ENCODE peak calls at places on chromosomes 5 and 9, in eight cellular contexts. One of them, this sample, is unnamed. For H3K36me3, the result is how much of the 10 kb centered on the place peaks cover.

GRCh38 chr5:129379406-129379805 is 80.7 kb upstream of the ADAMTS19 start:
- DNase-seq in cardiac muscle cell: peak
- DNase-seq in stomach: no peak
- DNase-seq in mammary epithelial cell: peak
- DNase-seq in tibial artery: no peak
- DNase-seq in pancreas: no peak
- DNase-seq in Panc1: no peak
- DNase-seq in mucosa of descending colon: no peak
- DNase-seq in this sample: no peak

GRCh38 chr9:126752376-126752775 is 52.5 kb upstream of the ZBTB43 start:
- DNase-seq in cardiac muscle cell: no peak
- DNase-seq in stomach: no peak
- DNase-seq in mammary epithelial cell: peak
- DNase-seq in tibial artery: no peak
- DNase-seq in pancreas: no peak
- DNase-seq in Panc1: no peak
- DNase-seq in mucosa of descending colon: no peak
- DNase-seq in this sample: no peak

GRCh38 chr5:112492291-112492690 is 73.2 kb upstream of the EPB41L4A start:
- DNase-seq in cardiac muscle cell: peak
- DNase-seq in stomach: peak
- DNase-seq in mammary epithelial cell: peak
- DNase-seq in tibial artery: no peak
- DNase-seq in pancreas: no peak
- DNase-seq in Panc1: peak
- DNase-seq in mucosa of descending colon: peak
- DNase-seq in this sample: peak

GRCh38 chr9:110850401-110851135 is 182.0 kb downstream of the MUSK start:
- DNase-seq in cardiac muscle cell: no peak
- DNase-seq in stomach: no peak
- DNase-seq in mammary epithelial cell: no peak
- DNase-seq in tibial artery: no peak
- DNase-seq in pancreas: no peak
- DNase-seq in Panc1: no peak
- DNase-seq in mucosa of descending colon: no peak
- DNase-seq in this sample: no peak

GRCh38 chr5:138979684-138980275 is 104.6 kb upstream of the LRRTM2 start:
- DNase-seq in cardiac muscle cell: peak
- DNase-seq in stomach: no peak
- DNase-seq in mammary epithelial cell: no peak
- DNase-seq in tibial artery: no peak
- DNase-seq in pancreas: no peak
- DNase-seq in Panc1: no peak
- DNase-seq in mucosa of descending colon: no peak
- DNase-seq in this sample: no peak

GRCh38 chr5:132110930-132111329 is 37.3 kb downstream of the CSF2 start:
- DNase-seq in cardiac muscle cell: no peak
- DNase-seq in stomach: no peak
- DNase-seq in mammary epithelial cell: no peak
- DNase-seq in tibial artery: no peak
- DNase-seq in pancreas: no peak
- DNase-seq in Panc1: no peak
- DNase-seq in mucosa of descending colon: no peak
- DNase-seq in this sample: no peak

GRCh38 chr9:99103505-99103904 is 1.4 kb upstream of the TGFBR1 start:
- DNase-seq in cardiac muscle cell: no peak
- DNase-seq in stomach: no peak
- DNase-seq in mammary epithelial cell: no peak
- DNase-seq in tibial artery: peak
- DNase-seq in pancreas: no peak
- DNase-seq in Panc1: no peak
- DNase-seq in mucosa of descending colon: peak
- DNase-seq in this sample: no peak

GRCh38 chr9:107487521-107488399 is 1.8 kb downstream of the KLF4 start:
- DNase-seq in cardiac muscle cell: peak
- DNase-seq in stomach: peak
- DNase-seq in mammary epithelial cell: no peak
- DNase-seq in tibial artery: peak
- DNase-seq in pancreas: peak
- DNase-seq in Panc1: no peak
- DNase-seq in mucosa of descending colon: peak
- DNase-seq in this sample: peak

GRCh38 chr5:24225051-24225450 is 419.7 kb downstream of the CDH10 start:
- DNase-seq in cardiac muscle cell: no peak
- DNase-seq in stomach: no peak
- DNase-seq in mammary epithelial cell: no peak
- DNase-seq in tibial artery: no peak
- DNase-seq in pancreas: no peak
- DNase-seq in Panc1: no peak
- DNase-seq in mucosa of descending colon: no peak
- DNase-seq in this sample: no peak

GRCh38 chr9:130175355-130175754 is 3.2 kb downstream of the NCS1 start:
- DNase-seq in cardiac muscle cell: no peak
- DNase-seq in stomach: no peak
- DNase-seq in mammary epithelial cell: no peak
- DNase-seq in tibial artery: no peak
- DNase-seq in pancreas: no peak
- DNase-seq in Panc1: no peak
- DNase-seq in mucosa of descending colon: no peak
- DNase-seq in this sample: no peak

GRCh38 chr5:74631088-74631960 is 9.2 kb downstream of the ENC1 start:
- DNase-seq in cardiac muscle cell: peak
- DNase-seq in stomach: no peak
- DNase-seq in mammary epithelial cell: no peak
- DNase-seq in tibial artery: no peak
- DNase-seq in pancreas: no peak
- DNase-seq in Panc1: peak
- DNase-seq in mucosa of descending colon: no peak
- DNase-seq in this sample: peak

GRCh38 chr5:170316933-170317332 is 19.4 kb upstream of the LCP2 start:
- DNase-seq in cardiac muscle cell: no peak
- DNase-seq in stomach: no peak
- DNase-seq in mammary epithelial cell: no peak
- DNase-seq in tibial artery: no peak
- DNase-seq in pancreas: no peak
- DNase-seq in Panc1: no peak
- DNase-seq in mucosa of descending colon: no peak
- DNase-seq in this sample: no peak

GRCh38 chr9:107925756-107926297 is 436.3 kb upstream of the KLF4 start:
- DNase-seq in cardiac muscle cell: no peak
- DNase-seq in stomach: no peak
- DNase-seq in mammary epithelial cell: no peak
- DNase-seq in tibial artery: no peak
- DNase-seq in pancreas: no peak
- DNase-seq in Panc1: no peak
- DNase-seq in mucosa of descending colon: no peak
- DNase-seq in this sample: no peak

GRCh38 chr9:19162956-19163355 is 35.7 kb upstream of the PLIN2 start:
- DNase-seq in cardiac muscle cell: peak
- DNase-seq in stomach: no peak
- DNase-seq in mammary epithelial cell: peak
- DNase-seq in tibial artery: peak
- DNase-seq in pancreas: no peak
- DNase-seq in Panc1: no peak
- DNase-seq in mucosa of descending colon: no peak
- DNase-seq in this sample: no peak

GRCh38 chr5:43514471-43514815 is 505 bp downstream of the C5orf34 start:
- DNase-seq in cardiac muscle cell: peak
- DNase-seq in stomach: no peak
- DNase-seq in mammary epithelial cell: peak
- DNase-seq in tibial artery: no peak
- DNase-seq in pancreas: no peak
- DNase-seq in Panc1: no peak
- DNase-seq in mucosa of descending colon: no peak
- DNase-seq in this sample: no peak

GRCh38 chr9:92019658-92020057 is 69.6 kb upstream of the ROR2 start:
- DNase-seq in cardiac muscle cell: no peak
- DNase-seq in stomach: no peak
- DNase-seq in mammary epithelial cell: no peak
- DNase-seq in tibial artery: no peak
- DNase-seq in pancreas: no peak
- DNase-seq in Panc1: no peak
- DNase-seq in mucosa of descending colon: no peak
- DNase-seq in this sample: no peak

GRCh38 chr9:72476617-72477375 is 44.6 kb upstream of the TMC1 start:
- DNase-seq in cardiac muscle cell: no peak
- DNase-seq in stomach: peak
- DNase-seq in mammary epithelial cell: peak
- DNase-seq in tibial artery: no peak
- DNase-seq in pancreas: no peak
- DNase-seq in Panc1: peak
- DNase-seq in mucosa of descending colon: peak
- DNase-seq in this sample: no peak

GRCh38 chr5:133664422-133664821 is 52.1 kb upstream of the FSTL4 start:
- DNase-seq in cardiac muscle cell: no peak
- DNase-seq in stomach: no peak
- DNase-seq in mammary epithelial cell: peak
- DNase-seq in tibial artery: no peak
- DNase-seq in pancreas: no peak
- DNase-seq in Panc1: peak
- DNase-seq in mucosa of descending colon: no peak
- DNase-seq in this sample: no peak

GRCh38 chr9:22215492-22215891 is 206.4 kb upstream of the CDKN2B start:
- DNase-seq in cardiac muscle cell: no peak
- DNase-seq in stomach: no peak
- DNase-seq in mammary epithelial cell: no peak
- DNase-seq in tibial artery: no peak
- DNase-seq in pancreas: no peak
- DNase-seq in Panc1: no peak
- DNase-seq in mucosa of descending colon: no peak
- DNase-seq in this sample: no peak

GRCh38 chr9:98442114-98442513 is 186.7 kb upstream of the TBC1D2 start:
- DNase-seq in cardiac muscle cell: no peak
- DNase-seq in stomach: no peak
- DNase-seq in mammary epithelial cell: no peak
- DNase-seq in tibial artery: no peak
- DNase-seq in pancreas: no peak
- DNase-seq in Panc1: no peak
- DNase-seq in mucosa of descending colon: no peak
- DNase-seq in this sample: no peak

GRCh38 chr5:79850316-79850822 is 140.7 kb downstream of the MTX3 start:
- DNase-seq in cardiac muscle cell: peak
- DNase-seq in stomach: no peak
- DNase-seq in mammary epithelial cell: no peak
- DNase-seq in tibial artery: no peak
- DNase-seq in pancreas: no peak
- DNase-seq in Panc1: no peak
- DNase-seq in mucosa of descending colon: no peak
- DNase-seq in this sample: no peak

GRCh38 chr5:173093597-173093996 is 37.4 kb downstream of the CREBRF start:
- DNase-seq in cardiac muscle cell: peak
- DNase-seq in stomach: no peak
- DNase-seq in mammary epithelial cell: peak
- DNase-seq in tibial artery: no peak
- DNase-seq in pancreas: no peak
- DNase-seq in Panc1: no peak
- DNase-seq in mucosa of descending colon: peak
- DNase-seq in this sample: no peak

GRCh38 chr9:96646081-96646991 is 8.8 kb downstream of the PRXL2C start:
- DNase-seq in cardiac muscle cell: peak
- DNase-seq in stomach: no peak
- DNase-seq in mammary epithelial cell: no peak
- DNase-seq in tibial artery: no peak
- DNase-seq in pancreas: no peak
- DNase-seq in Panc1: no peak
- DNase-seq in mucosa of descending colon: no peak
- DNase-seq in this sample: no peak

GRCh38 chr9:124257865-124258764 is at the start of gene NEK6:
- DNase-seq in cardiac muscle cell: peak
- DNase-seq in stomach: peak
- DNase-seq in mammary epithelial cell: peak
- DNase-seq in tibial artery: peak
- DNase-seq in pancreas: peak
- DNase-seq in Panc1: no peak
- DNase-seq in mucosa of descending colon: peak
- DNase-seq in this sample: peak
- TF ChIP-seq CTCF in cardiac muscle cell: no peak
- TF ChIP-seq CTCF in stomach: no peak
- TF ChIP-seq CTCF in mammary epithelial cell: no peak
- TF ChIP-seq CTCF in tibial artery: no peak
- TF ChIP-seq CTCF in pancreas: no peak
- TF ChIP-seq CTCF in Panc1: no peak
- TF ChIP-seq CTCF in mucosa of descending colon: no peak
- TF ChIP-seq CTCF in this sample: no peak

GRCh38 chr5:177483042-177483441 is 9.6 kb upstream of the DBN1 start:
- DNase-seq in cardiac muscle cell: no peak
- DNase-seq in stomach: no peak
- DNase-seq in mammary epithelial cell: no peak
- DNase-seq in tibial artery: no peak
- DNase-seq in pancreas: peak
- DNase-seq in Panc1: no peak
- DNase-seq in mucosa of descending colon: no peak
- DNase-seq in this sample: no peak
- H3K36me3 ChIP-seq in cardiac muscle cell: under half
- H3K36me3 ChIP-seq in stomach: half or more
- H3K36me3 ChIP-seq in mammary epithelial cell: under half
- H3K36me3 ChIP-seq in tibial artery: half or more
- H3K36me3 ChIP-seq in pancreas: under half
- H3K36me3 ChIP-seq in Panc1: under half
- H3K36me3 ChIP-seq in mucosa of descending colon: under half
- H3K36me3 ChIP-seq in this sample: under half

DNA sequence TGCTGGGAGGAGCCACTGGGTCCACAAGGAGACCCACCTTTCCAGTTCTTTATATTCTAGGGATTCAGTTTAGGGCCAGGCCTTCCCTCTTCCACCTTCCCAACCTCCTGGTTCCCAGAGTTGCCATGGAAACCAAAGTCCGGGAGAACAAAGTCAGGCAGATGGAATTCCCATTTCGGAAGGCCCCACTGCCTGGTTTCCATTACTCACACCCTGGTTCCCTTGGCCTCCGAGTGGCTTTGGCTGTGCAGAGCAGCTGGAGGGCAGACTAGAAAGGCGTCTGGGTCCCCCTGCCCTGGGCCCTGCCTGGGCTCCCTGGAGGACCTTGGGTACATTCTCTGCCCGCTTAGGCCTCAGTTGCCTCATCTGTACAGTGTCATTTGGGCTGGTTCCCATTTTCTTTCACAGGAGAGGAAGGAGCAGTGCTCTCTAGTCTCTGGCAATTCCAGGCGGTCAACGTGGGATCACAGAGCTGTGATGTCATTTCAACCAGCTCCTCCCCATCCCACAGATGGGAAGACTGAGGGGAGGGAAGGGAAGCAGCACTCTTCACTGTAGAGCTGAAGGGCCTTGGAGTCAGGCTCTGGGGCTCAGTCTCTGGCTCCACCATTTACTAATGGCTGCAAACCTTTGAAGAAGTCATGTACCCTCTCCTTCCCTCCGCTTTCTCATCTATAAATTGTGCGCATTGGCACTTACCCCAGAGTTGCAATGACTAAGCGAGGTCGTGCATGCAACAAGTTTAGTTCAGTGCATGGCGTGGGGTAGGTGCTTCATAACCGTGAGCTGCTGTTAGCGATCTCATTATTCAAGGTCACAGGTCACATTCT is 136.3 kb downstream of the RGS3 start:
- DNase-seq in cardiac muscle cell: peak
- DNase-seq in stomach: no peak
- DNase-seq in mammary epithelial cell: no peak
- DNase-seq in tibial artery: no peak
- DNase-seq in pancreas: no peak
- DNase-seq in Panc1: no peak
- DNase-seq in mucosa of descending colon: no peak
- DNase-seq in this sample: no peak
- H3K4me3 ChIP-seq in cardiac muscle cell: no peak
- H3K4me3 ChIP-seq in stomach: no peak
- H3K4me3 ChIP-seq in mammary epithelial cell: no peak
- H3K4me3 ChIP-seq in tibial artery: no peak
- H3K4me3 ChIP-seq in pancreas: no peak
- H3K4me3 ChIP-seq in Panc1: no peak
- H3K4me3 ChIP-seq in mucosa of descending colon: no peak
- H3K4me3 ChIP-seq in this sample: no peak

GRCh38 chr9:129140397-129141065 is 29.3 kb downstream of the PTPA start:
- DNase-seq in cardiac muscle cell: peak
- DNase-seq in stomach: peak
- DNase-seq in mammary epithelial cell: peak
- DNase-seq in tibial artery: no peak
- DNase-seq in pancreas: peak
- DNase-seq in Panc1: no peak
- DNase-seq in mucosa of descending colon: peak
- DNase-seq in this sample: peak
- TF ChIP-seq CTCF in cardiac muscle cell: no peak
- TF ChIP-seq CTCF in stomach: no peak
- TF ChIP-seq CTCF in mammary epithelial cell: no peak
- TF ChIP-seq CTCF in tibial artery: no peak
- TF ChIP-seq CTCF in pancreas: no peak
- TF ChIP-seq CTCF in Panc1: no peak
- TF ChIP-seq CTCF in mucosa of descending colon: no peak
- TF ChIP-seq CTCF in this sample: no peak